ENCODE peak calls at places on chromosome 15, in six cellular contexts. U is iPS DF 6.9, S is adrenal gland, O is mesendoderm, F is upper lobe of right lung, W is HL-60. R is an unnamed sample.

GRCh38 chr15:76991741-76992645 is 2.9 kb upstream of the PSTPIP1 start:
- DNase-seq in U (no peak), S (no peak), O (no peak), F (peak), W (peak), R (peak)

GRCh38 chr15:45891766-45892165 is 256.9 kb downstream of the SQOR start:
- DNase-seq in U (no peak), S (no peak), O (no peak), F (no peak), W (no peak), R (peak)

GRCh38 chr15:71743861-71744382 is 66.4 kb upstream of the NR2E3 start:
- DNase-seq in U (no peak), S (peak), O (peak), F (no peak), W (no peak), R (peak)

GRCh38 chr15:35548435-35548834 is 2.5 kb upstream of the DPH6 start:
- DNase-seq in U (peak), S (no peak), O (peak), F (no peak), W (no peak), R (no peak)

GRCh38 chr15:74826372-74826819 is at the start of gene CPLX3:
- DNase-seq in U (no peak), S (no peak), O (no peak), F (no peak), W (no peak), R (peak)

GRCh38 chr15:42111924-42112323 is 17.6 kb upstream of the PLA2G4D start:
- DNase-seq in U (no peak), S (no peak), O (no peak), F (no peak), W (peak), R (no peak)

GRCh38 chr15:33735637-33736247 is 232.6 kb upstream of the CHRM5 start:
- DNase-seq in U (no peak), S (peak), O (peak), F (no peak), W (no peak), R (no peak)

GRCh38 chr15:60003243-60004018 is 680 bp upstream of the FOXB1 start:
- DNase-seq in U (no peak), S (no peak), O (no peak), F (no peak), W (no peak), R (no peak)

GRCh38 chr15:72319360-72319984 is 485 bp downstream of the CELF6 start:
- DNase-seq in U (peak), S (peak), O (peak), F (peak), W (no peak), R (peak)

GRCh38 chr15:68418611-68419161 is 13.3 kb downstream of the ITGA11 start:
- DNase-seq in U (no peak), S (peak), O (no peak), F (no peak), W (no peak), R (peak)

GRCh38 chr15:78264304-78265136 is at the start of gene DNAJA4:
- DNase-seq in U (no peak), S (peak), O (no peak), F (peak), W (no peak), R (peak)

GRCh38 chr15:57061696-57062095 is 143.3 kb downstream of the TCF12 start:
- DNase-seq in U (no peak), S (no peak), O (no peak), F (no peak), W (no peak), R (no peak)

GRCh38 chr15:31387483-31388118 is 61.0 kb downstream of the KLF13 start:
- DNase-seq in U (no peak), S (peak), O (no peak), F (no peak), W (no peak), R (peak)

GRCh38 chr15:93980149-93980911 is 251.0 kb upstream of the MCTP2 start:
- DNase-seq in U (no peak), S (no peak), O (no peak), F (no peak), W (no peak), R (no peak)

GRCh38 chr15:25734680-25735355 is 128.3 kb downstream of the ATP10A start:
- DNase-seq in U (no peak), S (peak), O (no peak), F (no peak), W (no peak), R (peak)

GRCh38 chr15:100094127-100094510 is 247.7 kb downstream of the ADAMTS17 start:
- DNase-seq in U (no peak), S (peak), O (no peak), F (peak), W (no peak), R (peak)

GRCh38 chr15:24916305-24917009 is 38.3 kb upstream of the SNRPN start:
- DNase-seq in U (no peak), S (no peak), O (no peak), F (no peak), W (no peak), R (no peak)

GRCh38 chr15:70101459-70102113 is 3.9 kb upstream of the TLE3 start:
- DNase-seq in U (no peak), S (peak), O (peak), F (no peak), W (no peak), R (peak)
- H3K27ac ChIP-seq in U (no peak), S (peak), O (no peak), F (no peak), W (no peak), R (no peak)

DNA sequence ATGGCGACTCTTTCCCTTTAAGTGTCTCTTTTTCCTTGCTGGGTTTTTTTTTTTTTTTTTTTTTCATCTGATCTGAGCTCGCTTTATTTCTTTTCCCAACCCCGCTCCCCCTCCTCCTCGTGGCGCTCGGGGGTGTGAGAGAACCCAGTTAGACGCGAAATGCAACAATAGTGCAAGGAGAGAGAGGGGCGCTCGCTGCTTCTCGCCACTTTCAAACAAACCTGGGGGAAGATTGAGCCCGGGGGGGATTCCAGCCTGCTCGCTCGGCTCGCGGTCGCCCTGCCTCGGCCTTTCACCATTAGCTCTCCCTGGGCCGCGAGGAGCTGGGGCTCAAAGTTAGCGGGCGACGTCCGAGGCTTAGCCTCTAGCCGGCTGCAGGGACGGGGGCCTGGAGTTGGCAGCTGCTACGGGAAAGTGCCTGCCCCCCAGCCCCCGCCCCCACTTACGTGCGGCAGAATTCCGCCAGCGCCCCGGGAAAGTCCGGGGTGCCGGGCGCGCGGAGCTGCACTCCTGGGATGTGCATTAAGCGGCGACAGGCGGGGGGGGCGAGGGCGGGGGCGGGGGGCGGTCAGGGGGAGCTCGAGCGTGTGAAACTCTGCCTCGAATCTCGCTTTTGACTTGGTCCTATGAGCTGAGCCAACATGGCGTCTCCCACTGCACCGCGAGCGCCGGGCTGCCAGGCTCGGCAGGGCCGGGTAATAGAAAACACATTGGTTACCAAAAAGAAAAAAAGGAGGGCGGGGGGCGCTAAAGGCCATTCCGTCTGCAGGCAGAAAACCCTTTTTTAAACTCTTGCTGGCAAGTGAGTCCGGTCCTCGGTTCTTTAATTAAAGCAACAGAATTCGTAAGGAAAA is 10.3 kb downstream of the NR2F2 start:
- DNase-seq in U (no peak), S (peak), O (peak), F (peak), W (no peak), R (peak)
- H3K27ac ChIP-seq in U (no peak), S (peak), O (peak), F (peak), W (peak), R (peak)

DNA sequence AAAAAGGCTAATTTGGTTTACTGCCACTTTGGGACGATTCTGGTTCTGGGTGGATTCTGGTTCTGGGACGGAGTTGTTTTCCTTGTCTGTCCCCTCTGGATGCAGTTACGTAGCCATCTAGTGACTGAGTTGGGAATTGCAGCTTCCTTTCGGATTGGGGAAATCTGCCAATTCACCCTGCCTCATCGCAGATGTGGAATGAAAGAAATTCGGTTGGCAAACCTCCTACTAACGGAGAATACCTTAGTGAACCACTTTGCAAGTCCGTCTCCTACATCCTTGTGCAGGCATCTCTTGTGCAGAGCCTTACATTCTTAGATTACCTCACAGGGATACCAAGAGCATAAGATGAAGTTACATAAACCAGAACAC is 31.5 kb upstream of the AP4E1 start:
- DNase-seq in U (peak), S (peak), O (peak), F (no peak), W (no peak), R (peak)
- H3K27ac ChIP-seq in U (no peak), S (no peak), O (no peak), F (no peak), W (peak), R (no peak)

GRCh38 chr15:96362759-96363678 is 32.5 kb downstream of the NR2F2 start:
- DNase-seq in U (no peak), S (no peak), O (peak), F (no peak), W (no peak), R (no peak)
- H3K27ac ChIP-seq in U (no peak), S (no peak), O (no peak), F (no peak), W (no peak), R (no peak)

GRCh38 chr15:64636541-64636940 is 138.8 kb downstream of the RBPMS2 start:
- DNase-seq in U (no peak), S (no peak), O (no peak), F (no peak), W (no peak), R (no peak)

GRCh38 chr15:64637412-64637811 is 138.0 kb downstream of the RBPMS2 start:
- DNase-seq in U (no peak), S (no peak), O (no peak), F (no peak), W (no peak), R (no peak)

GRCh38 chr15:64634576-64635485 is 140.6 kb downstream of the RBPMS2 start:
- DNase-seq in U (peak), S (no peak), O (peak), F (no peak), W (no peak), R (no peak)

GRCh38 chr15:64635486-64635815 is 139.9 kb downstream of the RBPMS2 start:
- DNase-seq in U (no peak), S (peak), O (peak), F (no peak), W (no peak), R (no peak)

DNA sequence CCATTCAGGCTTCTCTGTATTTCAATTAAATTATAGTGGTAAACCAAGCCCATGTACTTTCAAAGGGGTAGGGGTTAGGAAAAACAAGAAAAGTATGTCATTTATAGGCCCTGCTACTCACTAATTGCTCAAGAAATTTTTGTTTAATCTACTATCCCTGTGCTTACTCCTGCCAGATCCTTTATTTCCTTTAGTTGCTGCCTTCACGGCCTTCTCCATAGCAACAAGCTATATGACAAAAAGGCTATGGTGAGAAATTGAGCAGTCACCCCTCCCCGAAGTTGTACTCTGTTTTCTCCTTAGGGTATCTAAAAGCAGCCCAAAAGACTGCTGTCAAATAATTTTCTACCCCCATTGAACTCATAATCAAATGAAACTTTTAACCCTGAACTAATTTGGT is 139.3 kb downstream of the RBPMS2 start:
- DNase-seq in U (no peak), S (no peak), O (peak), F (no peak), W (no peak), R (no peak)
- H3K27ac ChIP-seq in U (no peak), S (no peak), O (no peak), F (peak), W (no peak), R (no peak)

DNA sequence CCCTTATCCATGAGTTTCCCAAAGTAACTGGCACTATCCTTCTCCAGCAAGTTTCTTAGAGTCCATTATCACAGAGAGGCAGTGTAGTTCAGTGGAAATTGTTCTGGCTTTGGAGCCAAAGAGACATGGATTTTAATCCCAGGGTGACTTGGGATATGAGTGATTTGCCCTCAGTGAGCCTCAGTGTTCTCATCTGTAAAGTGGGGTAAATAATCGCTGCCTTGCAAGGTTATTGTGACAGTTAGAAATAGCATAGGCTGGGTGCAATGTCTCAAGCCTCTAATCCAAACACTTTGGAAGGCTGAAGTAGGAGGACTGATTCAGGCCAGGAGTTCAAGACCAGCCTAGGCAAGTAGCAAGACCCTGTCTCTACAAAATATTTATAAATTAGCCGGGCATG is 30.0 kb downstream of the DAPK2 start:
- DNase-seq in U (no peak), S (no peak), O (no peak), F (no peak), W (no peak), R (no peak)
- H3K27ac ChIP-seq in U (no peak), S (no peak), O (no peak), F (no peak), W (no peak), R (peak)

GRCh38 chr15:101243420-101243819 is 8.4 kb downstream of the CHSY1 start:
- DNase-seq in U (no peak), S (no peak), O (no peak), F (no peak), W (no peak), R (no peak)
- H3K27ac ChIP-seq in U (no peak), S (no peak), O (no peak), F (no peak), W (peak), R (peak)

DNA sequence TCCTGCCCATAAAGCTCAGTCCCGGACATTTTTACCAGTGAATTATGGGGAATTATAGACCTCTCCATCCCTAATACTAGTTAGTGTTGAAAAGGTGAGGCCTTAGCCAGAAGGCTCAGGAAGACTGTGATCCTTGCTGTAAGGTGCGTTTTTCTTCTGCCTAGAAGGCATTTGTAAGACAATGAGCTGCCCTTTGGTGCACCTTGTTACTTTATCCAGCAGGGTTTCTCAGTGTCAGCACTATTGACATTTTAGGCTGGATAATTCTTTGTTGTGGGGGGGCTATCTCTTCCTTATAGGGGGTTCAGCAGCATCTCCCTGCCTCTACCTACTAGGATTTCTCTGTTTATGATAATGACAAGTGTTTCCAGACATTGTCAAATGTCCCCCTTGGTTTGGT is 108.1 kb upstream of the ABHD17C start:
- DNase-seq in U (no peak), S (no peak), O (no peak), F (no peak), W (no peak), R (no peak)
- H3K27ac ChIP-seq in U (no peak), S (no peak), O (no peak), F (no peak), W (no peak), R (no peak)

DNA sequence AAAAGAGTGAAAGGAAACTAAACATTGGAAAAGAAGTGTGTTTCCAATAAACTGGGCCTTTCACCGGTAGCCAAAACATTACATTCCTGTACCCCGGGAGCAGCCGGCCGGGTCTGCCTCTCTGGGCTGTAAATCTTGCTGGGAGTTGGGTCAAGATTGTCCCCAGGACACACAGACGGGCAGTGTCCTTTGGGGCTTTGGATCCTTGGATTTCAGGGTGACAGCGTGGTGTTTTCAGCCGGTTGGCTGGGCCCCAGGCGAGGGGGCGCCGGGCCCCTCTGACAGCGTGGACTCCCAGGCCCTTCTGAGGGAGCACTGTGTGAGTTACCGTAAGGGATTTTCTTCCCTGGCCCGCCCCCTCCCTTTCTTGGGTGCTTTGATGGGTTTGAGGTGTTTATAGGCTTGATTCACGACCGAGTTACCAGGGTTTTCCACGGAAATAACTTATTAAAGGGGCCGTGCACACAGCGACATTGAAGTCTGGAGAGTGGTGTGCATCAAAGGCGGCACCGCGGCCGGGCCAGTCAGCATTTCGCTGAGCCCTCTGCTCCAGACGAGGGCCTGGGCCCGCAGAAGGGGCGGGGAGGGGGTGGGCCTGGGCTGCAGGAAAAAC is 27.4 kb downstream of the SMAD6 start:
- DNase-seq in U (no peak), S (no peak), O (no peak), F (no peak), W (no peak), R (no peak)
- H3K27ac ChIP-seq in U (no peak), S (no peak), O (no peak), F (peak), W (no peak), R (peak)

GRCh38 chr15:48414015-48414414 is 82.8 kb downstream of the DUT start:
- DNase-seq in U (no peak), S (no peak), O (no peak), F (no peak), W (no peak), R (no peak)
- H3K27ac ChIP-seq in U (no peak), S (no peak), O (no peak), F (no peak), W (no peak), R (no peak)